ENCODE peak calls at places on chromosomes 16 and 17, in eight cellular contexts. One of them, this sample, is unnamed.

GRCh38 chr17:14019186-14019956 is 49.9 kb upstream of the COX10 start:
- DNase-seq in A172: peak
- DNase-seq in HT-29: no peak
- DNase-seq in anterior cingulate cortex: no peak
- DNase-seq in prostate gland: peak
- DNase-seq in stimulated activated CD8-positive, alpha-beta memory T cell treated with anti-CD3 and anti-CD28 coated beads, Interleukin-4, amount 100 ng/mL, for 1 hour: no peak
- DNase-seq in NCI-H510A: no peak
- DNase-seq in T-cell: no peak
- DNase-seq in this sample: peak

GRCh38 chr17:77875881-77876509 is 82.5 kb upstream of the TNRC6C start:
- DNase-seq in A172: peak
- DNase-seq in HT-29: no peak
- DNase-seq in anterior cingulate cortex: no peak
- DNase-seq in prostate gland: no peak
- DNase-seq in stimulated activated CD8-positive, alpha-beta memory T cell treated with anti-CD3 and anti-CD28 coated beads, Interleukin-4, amount 100 ng/mL, for 1 hour: no peak
- DNase-seq in NCI-H510A: no peak
- DNase-seq in T-cell: no peak
- DNase-seq in this sample: no peak

GRCh38 chr17:71472809-71473789 is 647.7 kb upstream of the SOX9 start:
- DNase-seq in A172: peak
- DNase-seq in HT-29: peak
- DNase-seq in anterior cingulate cortex: no peak
- DNase-seq in prostate gland: peak
- DNase-seq in stimulated activated CD8-positive, alpha-beta memory T cell treated with anti-CD3 and anti-CD28 coated beads, Interleukin-4, amount 100 ng/mL, for 1 hour: no peak
- DNase-seq in NCI-H510A: peak
- DNase-seq in T-cell: no peak
- DNase-seq in this sample: peak

GRCh38 chr17:57086069-57086930 is 1.3 kb downstream of the AKAP1 start:
- DNase-seq in A172: peak
- DNase-seq in HT-29: peak
- DNase-seq in anterior cingulate cortex: no peak
- DNase-seq in prostate gland: no peak
- DNase-seq in stimulated activated CD8-positive, alpha-beta memory T cell treated with anti-CD3 and anti-CD28 coated beads, Interleukin-4, amount 100 ng/mL, for 1 hour: no peak
- DNase-seq in NCI-H510A: no peak
- DNase-seq in T-cell: peak
- DNase-seq in this sample: no peak

GRCh38 chr16:61946019-61946418 is 90.2 kb downstream of the CDH8 start:
- DNase-seq in A172: no peak
- DNase-seq in HT-29: no peak
- DNase-seq in anterior cingulate cortex: no peak
- DNase-seq in prostate gland: no peak
- DNase-seq in stimulated activated CD8-positive, alpha-beta memory T cell treated with anti-CD3 and anti-CD28 coated beads, Interleukin-4, amount 100 ng/mL, for 1 hour: no peak
- DNase-seq in NCI-H510A: no peak
- DNase-seq in T-cell: no peak
- DNase-seq in this sample: no peak

GRCh38 chr17:31550389-31551056 is 159.0 kb downstream of the RAB11FIP4 start:
- DNase-seq in A172: no peak
- DNase-seq in HT-29: peak
- DNase-seq in anterior cingulate cortex: no peak
- DNase-seq in prostate gland: no peak
- DNase-seq in stimulated activated CD8-positive, alpha-beta memory T cell treated with anti-CD3 and anti-CD28 coated beads, Interleukin-4, amount 100 ng/mL, for 1 hour: no peak
- DNase-seq in NCI-H510A: no peak
- DNase-seq in T-cell: no peak
- DNase-seq in this sample: no peak

GRCh38 chr16:426115-426905 is 861 bp downstream of the RAB11FIP3 start:
- DNase-seq in A172: no peak
- DNase-seq in HT-29: no peak
- DNase-seq in anterior cingulate cortex: no peak
- DNase-seq in prostate gland: no peak
- DNase-seq in stimulated activated CD8-positive, alpha-beta memory T cell treated with anti-CD3 and anti-CD28 coated beads, Interleukin-4, amount 100 ng/mL, for 1 hour: no peak
- DNase-seq in NCI-H510A: no peak
- DNase-seq in T-cell: no peak
- DNase-seq in this sample: no peak

GRCh38 chr17:61218438-61218837 is 181.2 kb upstream of the TBX2 start:
- DNase-seq in A172: peak
- DNase-seq in HT-29: no peak
- DNase-seq in anterior cingulate cortex: no peak
- DNase-seq in prostate gland: no peak
- DNase-seq in stimulated activated CD8-positive, alpha-beta memory T cell treated with anti-CD3 and anti-CD28 coated beads, Interleukin-4, amount 100 ng/mL, for 1 hour: no peak
- DNase-seq in NCI-H510A: no peak
- DNase-seq in T-cell: no peak
- DNase-seq in this sample: no peak

GRCh38 chr16:1183235-1183907 is 30.5 kb downstream of the CACNA1H start:
- DNase-seq in A172: peak
- DNase-seq in HT-29: no peak
- DNase-seq in anterior cingulate cortex: no peak
- DNase-seq in prostate gland: no peak
- DNase-seq in stimulated activated CD8-positive, alpha-beta memory T cell treated with anti-CD3 and anti-CD28 coated beads, Interleukin-4, amount 100 ng/mL, for 1 hour: no peak
- DNase-seq in NCI-H510A: no peak
- DNase-seq in T-cell: no peak
- DNase-seq in this sample: no peak

GRCh38 chr17:2853111-2853721 is 57.0 kb downstream of the RAP1GAP2 start:
- DNase-seq in A172: peak
- DNase-seq in HT-29: no peak
- DNase-seq in anterior cingulate cortex: no peak
- DNase-seq in prostate gland: peak
- DNase-seq in stimulated activated CD8-positive, alpha-beta memory T cell treated with anti-CD3 and anti-CD28 coated beads, Interleukin-4, amount 100 ng/mL, for 1 hour: no peak
- DNase-seq in NCI-H510A: no peak
- DNase-seq in T-cell: peak
- DNase-seq in this sample: no peak

GRCh38 chr16:68005786-68006286 is 6.6 kb upstream of the DPEP2 start:
- DNase-seq in A172: no peak
- DNase-seq in HT-29: no peak
- DNase-seq in anterior cingulate cortex: no peak
- DNase-seq in prostate gland: no peak
- DNase-seq in stimulated activated CD8-positive, alpha-beta memory T cell treated with anti-CD3 and anti-CD28 coated beads, Interleukin-4, amount 100 ng/mL, for 1 hour: no peak
- DNase-seq in NCI-H510A: no peak
- DNase-seq in T-cell: peak
- DNase-seq in this sample: no peak

GRCh38 chr17:79027925-79028491 is 4.0 kb downstream of the C1QTNF1 start:
- DNase-seq in A172: peak
- DNase-seq in HT-29: peak
- DNase-seq in anterior cingulate cortex: no peak
- DNase-seq in prostate gland: no peak
- DNase-seq in stimulated activated CD8-positive, alpha-beta memory T cell treated with anti-CD3 and anti-CD28 coated beads, Interleukin-4, amount 100 ng/mL, for 1 hour: no peak
- DNase-seq in NCI-H510A: no peak
- DNase-seq in T-cell: no peak
- DNase-seq in this sample: no peak

GRCh38 chr17:33366998-33367397 is 73.9 kb upstream of the ASIC2 start:
- DNase-seq in A172: no peak
- DNase-seq in HT-29: no peak
- DNase-seq in anterior cingulate cortex: no peak
- DNase-seq in prostate gland: no peak
- DNase-seq in stimulated activated CD8-positive, alpha-beta memory T cell treated with anti-CD3 and anti-CD28 coated beads, Interleukin-4, amount 100 ng/mL, for 1 hour: no peak
- DNase-seq in NCI-H510A: no peak
- DNase-seq in T-cell: no peak
- DNase-seq in this sample: no peak

GRCh38 chr17:7835818-7836595 is 2.0 kb downstream of the KDM6B start:
- DNase-seq in A172: peak
- DNase-seq in HT-29: peak
- DNase-seq in anterior cingulate cortex: peak
- DNase-seq in prostate gland: peak
- DNase-seq in stimulated activated CD8-positive, alpha-beta memory T cell treated with anti-CD3 and anti-CD28 coated beads, Interleukin-4, amount 100 ng/mL, for 1 hour: no peak
- DNase-seq in NCI-H510A: peak
- DNase-seq in T-cell: no peak
- DNase-seq in this sample: no peak

GRCh38 chr17:34254146-34254545 is 939 bp upstream of the CCL2 start:
- DNase-seq in A172: peak
- DNase-seq in HT-29: no peak
- DNase-seq in anterior cingulate cortex: no peak
- DNase-seq in prostate gland: no peak
- DNase-seq in stimulated activated CD8-positive, alpha-beta memory T cell treated with anti-CD3 and anti-CD28 coated beads, Interleukin-4, amount 100 ng/mL, for 1 hour: no peak
- DNase-seq in NCI-H510A: no peak
- DNase-seq in T-cell: no peak
- DNase-seq in this sample: no peak

GRCh38 chr16:57231821-57232350 is 13.2 kb upstream of the ARL2BP start:
- DNase-seq in A172: no peak
- DNase-seq in HT-29: no peak
- DNase-seq in anterior cingulate cortex: no peak
- DNase-seq in prostate gland: peak
- DNase-seq in stimulated activated CD8-positive, alpha-beta memory T cell treated with anti-CD3 and anti-CD28 coated beads, Interleukin-4, amount 100 ng/mL, for 1 hour: no peak
- DNase-seq in NCI-H510A: no peak
- DNase-seq in T-cell: no peak
- DNase-seq in this sample: no peak

GRCh38 chr16:68792465-68793324 is 50.6 kb upstream of the TANGO6 start:
- DNase-seq in A172: peak
- DNase-seq in HT-29: peak
- DNase-seq in anterior cingulate cortex: no peak
- DNase-seq in prostate gland: no peak
- DNase-seq in stimulated activated CD8-positive, alpha-beta memory T cell treated with anti-CD3 and anti-CD28 coated beads, Interleukin-4, amount 100 ng/mL, for 1 hour: no peak
- DNase-seq in NCI-H510A: no peak
- DNase-seq in T-cell: no peak
- DNase-seq in this sample: no peak

GRCh38 chr17:40021471-40021961 is 6.3 kb downstream of the CSF3 start:
- DNase-seq in A172: peak
- DNase-seq in HT-29: no peak
- DNase-seq in anterior cingulate cortex: no peak
- DNase-seq in prostate gland: no peak
- DNase-seq in stimulated activated CD8-positive, alpha-beta memory T cell treated with anti-CD3 and anti-CD28 coated beads, Interleukin-4, amount 100 ng/mL, for 1 hour: no peak
- DNase-seq in NCI-H510A: no peak
- DNase-seq in T-cell: no peak
- DNase-seq in this sample: no peak

GRCh38 chr17:16512011-16512410 is 20.0 kb upstream of the LRRC75A start:
- DNase-seq in A172: no peak
- DNase-seq in HT-29: no peak
- DNase-seq in anterior cingulate cortex: no peak
- DNase-seq in prostate gland: no peak
- DNase-seq in stimulated activated CD8-positive, alpha-beta memory T cell treated with anti-CD3 and anti-CD28 coated beads, Interleukin-4, amount 100 ng/mL, for 1 hour: no peak
- DNase-seq in NCI-H510A: peak
- DNase-seq in T-cell: no peak
- DNase-seq in this sample: no peak

GRCh38 chr17:910503-911194 is 68.9 kb downstream of the NXN start:
- DNase-seq in A172: no peak
- DNase-seq in HT-29: no peak
- DNase-seq in anterior cingulate cortex: no peak
- DNase-seq in prostate gland: no peak
- DNase-seq in stimulated activated CD8-positive, alpha-beta memory T cell treated with anti-CD3 and anti-CD28 coated beads, Interleukin-4, amount 100 ng/mL, for 1 hour: no peak
- DNase-seq in NCI-H510A: no peak
- DNase-seq in T-cell: no peak
- DNase-seq in this sample: no peak

GRCh38 chr17:38994026-38994425 is 26.8 kb upstream of the FBXO47 start:
- DNase-seq in A172: no peak
- DNase-seq in HT-29: no peak
- DNase-seq in anterior cingulate cortex: no peak
- DNase-seq in prostate gland: no peak
- DNase-seq in stimulated activated CD8-positive, alpha-beta memory T cell treated with anti-CD3 and anti-CD28 coated beads, Interleukin-4, amount 100 ng/mL, for 1 hour: no peak
- DNase-seq in NCI-H510A: no peak
- DNase-seq in T-cell: no peak
- DNase-seq in this sample: no peak

GRCh38 chr16:78461496-78461938 is 362.1 kb downstream of the WWOX start:
- DNase-seq in A172: no peak
- DNase-seq in HT-29: peak
- DNase-seq in anterior cingulate cortex: no peak
- DNase-seq in prostate gland: peak
- DNase-seq in stimulated activated CD8-positive, alpha-beta memory T cell treated with anti-CD3 and anti-CD28 coated beads, Interleukin-4, amount 100 ng/mL, for 1 hour: no peak
- DNase-seq in NCI-H510A: no peak
- DNase-seq in T-cell: no peak
- DNase-seq in this sample: no peak

GRCh38 chr17:82483204-82483660 is 24.7 kb downstream of the NARF start:
- DNase-seq in A172: no peak
- DNase-seq in HT-29: no peak
- DNase-seq in anterior cingulate cortex: no peak
- DNase-seq in prostate gland: no peak
- DNase-seq in stimulated activated CD8-positive, alpha-beta memory T cell treated with anti-CD3 and anti-CD28 coated beads, Interleukin-4, amount 100 ng/mL, for 1 hour: no peak
- DNase-seq in NCI-H510A: no peak
- DNase-seq in T-cell: no peak
- DNase-seq in this sample: peak

GRCh38 chr16:4410335-4411075 is 5.9 kb downstream of the CORO7 start:
- DNase-seq in A172: peak
- DNase-seq in HT-29: no peak
- DNase-seq in anterior cingulate cortex: no peak
- DNase-seq in prostate gland: peak
- DNase-seq in stimulated activated CD8-positive, alpha-beta memory T cell treated with anti-CD3 and anti-CD28 coated beads, Interleukin-4, amount 100 ng/mL, for 1 hour: no peak
- DNase-seq in NCI-H510A: no peak
- DNase-seq in T-cell: no peak
- DNase-seq in this sample: peak

GRCh38 chr17:6894206-6894528 is 62.6 kb upstream of the TEKT1 start:
- DNase-seq in A172: no peak
- DNase-seq in HT-29: no peak
- DNase-seq in anterior cingulate cortex: peak
- DNase-seq in prostate gland: no peak
- DNase-seq in stimulated activated CD8-positive, alpha-beta memory T cell treated with anti-CD3 and anti-CD28 coated beads, Interleukin-4, amount 100 ng/mL, for 1 hour: no peak
- DNase-seq in NCI-H510A: no peak
- DNase-seq in T-cell: no peak
- DNase-seq in this sample: no peak